ENCODE peak calls at places on chromosomes 1 and 21, in seven cellular contexts. Y is T-helper 2 cell; W is hippocampal formation; D is ovary; A is epithelial cell of esophagus; N is GM12865; S is stimulated activated CD4-positive, alpha-beta T cell treated with anti-CD3 and anti-CD28 coated beads, TNF-alpha, amount 100 ng/mL, for 4 hours. G is an unnamed sample.

GRCh38 chr21:27380303-27380702 is 413.4 kb upstream of the ADAMTS5 start:
- DNase-seq in D (no peak), W (no peak), S (no peak), A (no peak), N (no peak), Y (no peak), G (no peak)

GRCh38 chr1:60936943-60937342 is 145.4 kb upstream of the NFIA start:
- DNase-seq in Y (no peak), W (no peak), D (no peak), S (no peak), N (no peak), A (no peak), G (no peak)

GRCh38 chr1:32870615-32871363 is at the start of gene FNDC5:
- DNase-seq in W (no peak), A (no peak), S (no peak), D (peak), N (no peak), Y (no peak), G (no peak)

GRCh38 chr21:39316062-39316461 is 2.6 kb upstream of the BRWD1 start:
- DNase-seq in W (no peak), S (no peak), N (no peak), D (no peak), A (peak), Y (no peak), G (no peak)

GRCh38 chr1:201450721-201451291 is 18.2 kb downstream of the PHLDA3 start:
- DNase-seq in W (peak), S (no peak), A (no peak), Y (no peak), D (peak), N (peak), G (no peak)

GRCh38 chr1:109821831-109822745 is 58.4 kb upstream of the EPS8L3 start:
- DNase-seq in A (peak), D (no peak), W (no peak), N (no peak), Y (no peak), S (no peak), G (no peak)

GRCh38 chr1:96843196-96843595 is 121.6 kb downstream of the PTBP2 start:
- DNase-seq in W (no peak), Y (no peak), A (no peak), N (peak), S (no peak), D (no peak), G (no peak)

GRCh38 chr1:22646359-22646758 is 2.9 kb downstream of the C1QC start:
- DNase-seq in A (peak), S (no peak), N (no peak), D (no peak), W (no peak), Y (no peak), G (no peak)

GRCh38 chr1:247857069-247857985 is at the start of gene TRIM58:
- DNase-seq in D (no peak), W (no peak), Y (no peak), S (no peak), N (no peak), A (no peak), G (no peak)

GRCh38 chr1:29975036-29975694 is 738.8 kb downstream of the PTPRU start:
- DNase-seq in N (peak), S (no peak), A (peak), Y (no peak), D (no peak), W (no peak), G (no peak)

GRCh38 chr1:8116892-8117262 is 90.8 kb upstream of the ERRFI1 start:
- DNase-seq in N (no peak), S (no peak), Y (no peak), A (no peak), D (peak), W (no peak), G (no peak)

GRCh38 chr21:35343046-35343816 is 294.1 kb upstream of the RUNX1 start:
- DNase-seq in W (no peak), S (no peak), A (no peak), N (peak), D (no peak), Y (no peak), G (no peak)

GRCh38 chr1:109136766-109137165 is 22.9 kb downstream of the ELAPOR1 start:
- DNase-seq in D (no peak), N (no peak), Y (no peak), A (no peak), S (no peak), W (no peak), G (no peak)

GRCh38 chr1:178037510-178038253 is 56.2 kb upstream of the RASAL2 start:
- DNase-seq in A (peak), W (peak), D (peak), Y (no peak), S (no peak), N (no peak), G (no peak)

GRCh38 chr1:35835398-35835797 is 27.6 kb downstream of the AGO4 start:
- DNase-seq in S (no peak), W (no peak), D (no peak), A (peak), N (no peak), Y (no peak), G (no peak)

GRCh38 chr1:37533317-37534093 is 18.9 kb upstream of the MEAF6 start:
- DNase-seq in S (no peak), N (no peak), W (no peak), Y (no peak), A (peak), D (no peak), G (no peak)

GRCh38 chr1:228373004-228373680 is 33.5 kb downstream of the TRIM11 start:
- DNase-seq in Y (no peak), N (no peak), S (no peak), A (no peak), W (no peak), D (peak), G (no peak)

GRCh38 chr1:9289724-9290493 is 2.8 kb upstream of the SPSB1 start:
- DNase-seq in W (no peak), D (no peak), A (peak), N (no peak), S (no peak), Y (no peak), G (no peak)

GRCh38 chr1:64894438-64895196 is 71.7 kb downstream of the JAK1 start:
- DNase-seq in S (no peak), Y (no peak), W (no peak), N (no peak), D (no peak), A (peak), G (no peak)

GRCh38 chr1:63463248-63463647 is 59.8 kb downstream of the ITGB3BP start:
- DNase-seq in N (no peak), Y (no peak), W (no peak), S (no peak), A (peak), D (no peak), G (no peak)

GRCh38 chr1:33306561-33307493 is 14.1 kb downstream of the A3GALT2 start:
- DNase-seq in D (peak), A (peak), Y (no peak), N (no peak), S (no peak), W (no peak), G (no peak)

GRCh38 chr21:38277501-38278111 is 20.8 kb downstream of the KCNJ15 start:
- DNase-seq in W (no peak), D (no peak), A (peak), S (no peak), Y (no peak), N (no peak), G (no peak)

GRCh38 chr1:89523597-89524368 is 846 bp upstream of the LRRC8B start:
- DNase-seq in S (no peak), Y (no peak), A (peak), D (no peak), W (no peak), N (peak), G (peak)